ENCODE peak calls at places on chromosomes 6 and 20, in six cellular contexts. O is stimulated activated CD4-positive, alpha-beta T cell treated with anti-CD3 and anti-CD28 coated beads, Interleukin-1b, Interleukin-23, amount 100 ng/mL, for 1 hour; I is skeletal muscle cell; W is iPS-NIHi11; S is NCI-H2081; V is GOT3. E is an unnamed sample.

GRCh38 chr6:76448109-76448508 is 375.6 kb upstream of the IMPG1 start:
- DNase-seq in V (no peak), I (no peak), S (no peak), W (no peak), O (no peak), E (no peak)

GRCh38 chr20:11569163-11569562 is 348.5 kb upstream of the BTBD3 start:
- DNase-seq in W (peak; percentile 44), V (no peak), S (peak; percentile 21), I (no peak), O (no peak), E (no peak)

GRCh38 chr20:36504295-36504694 is 37.0 kb upstream of the MYL9 start:
- DNase-seq in I (no peak), O (no peak), W (no peak), S (no peak), V (no peak), E (no peak)

GRCh38 chr6:95496769-95497426 is 80.4 kb upstream of the MANEA start:
- DNase-seq in I (no peak), S (no peak), W (no peak), O (no peak), V (no peak), E (no peak)

GRCh38 chr20:34952676-34953075 is 2.9 kb downstream of the GSS start:
- DNase-seq in V (no peak), S (no peak), O (no peak), W (no peak), I (no peak), E (no peak)

GRCh38 chr20:33015700-33016580 is 8.4 kb downstream of the BPIFB2 start:
- DNase-seq in O (no peak), W (no peak), S (no peak), I (no peak), V (no peak), E (no peak)

GRCh38 chr6:147961473-147962141 is 381.0 kb upstream of the SASH1 start:
- DNase-seq in S (no peak), V (no peak), W (no peak), O (no peak), I (no peak), E (no peak)

GRCh38 chr20:63509088-63509564 is 10.2 kb upstream of the EEF1A2 start:
- DNase-seq in S (no peak), O (no peak), V (no peak), I (no peak), W (no peak), E (no peak)

GRCh38 chr20:3239026-3239866 is at the start of gene SLC4A11:
- DNase-seq in W (peak; percentile 92), O (no peak), V (no peak), I (no peak), S (peak; percentile 56), E (no peak)

GRCh38 chr6:25193147-25193864 is 85.9 kb upstream of the CARMIL1 start:
- DNase-seq in I (peak; percentile 94), O (no peak), S (no peak), W (peak; percentile 35), V (no peak), E (peak; percentile 85)

GRCh38 chr6:157235600-157236039 is 87.7 kb downstream of the TMEM242 start:
- DNase-seq in O (no peak), V (no peak), I (no peak), S (no peak), W (peak; percentile 84), E (no peak)

GRCh38 chr6:29694637-29695036 is 13.7 kb upstream of the ZFP57 start:
- DNase-seq in O (no peak), W (no peak), S (no peak), V (no peak), I (no peak), E (no peak)

GRCh38 chr6:6588064-6588923 is at the start of gene LY86:
- DNase-seq in O (no peak), I (no peak), W (no peak), S (no peak), V (no peak), E (no peak)

GRCh38 chr20:46850416-46850815 is 44.2 kb upstream of the EYA2 start:
- DNase-seq in I (no peak), V (no peak), S (no peak), W (no peak), O (no peak), E (no peak)

GRCh38 chr6:122372647-122373046 is 26.8 kb upstream of the HSF2 start:
- DNase-seq in O (no peak), W (no peak), S (peak; percentile 19), I (no peak), V (no peak), E (no peak)

GRCh38 chr20:19129976-19130612 is 82.3 kb upstream of the SLC24A3 start:
- DNase-seq in W (no peak), O (no peak), S (peak; percentile 45), I (no peak), V (no peak), E (no peak)

GRCh38 chr6:144265390-144265789 is 19.7 kb upstream of the UTRN start:
- DNase-seq in V (no peak), S (no peak), O (no peak), W (peak; percentile 78), I (peak; percentile 25), E (no peak)

GRCh38 chr6:144581807-144582537 is 296.8 kb downstream of the UTRN start:
- DNase-seq in I (no peak), O (no peak), V (no peak), W (peak; percentile 37), S (peak; percentile 65), E (no peak)

GRCh38 chr6:41657131-41658094 is 19.1 kb downstream of the MDFI start:
- DNase-seq in O (no peak), V (no peak), W (no peak), S (no peak), I (no peak), E (no peak)

GRCh38 chr6:109580519-109580918 is 97.5 kb upstream of the ZBTB24 start:
- DNase-seq in O (no peak), W (peak; percentile 24), I (peak; percentile 12), V (no peak), S (no peak), E (no peak)

GRCh38 chr6:35142578-35142977 is 1.4 kb upstream of the TCP11 start:
- DNase-seq in S (no peak), O (no peak), I (no peak), V (no peak), W (no peak), E (no peak)

GRCh38 chr6:140602431-140602836 is 1228.0 kb upstream of the CITED2 start:
- DNase-seq in I (no peak), V (no peak), S (no peak), W (no peak), O (no peak), E (no peak)

GRCh38 chr6:111250743-111251406 is 163.6 kb downstream of the SLC16A10 start:
- DNase-seq in V (no peak), O (no peak), W (no peak), S (no peak), I (no peak), E (no peak)

GRCh38 chr20:32463642-32464400 is 105.7 kb downstream of the ASXL1 start:
- DNase-seq in W (peak; percentile 46), O (no peak), S (no peak), I (no peak), V (no peak), E (no peak)

GRCh38 chr6:160442151-160442550 is 94.0 kb downstream of the SLC22A3 start:
- DNase-seq in V (no peak), I (no peak), W (no peak), S (no peak), O (no peak), E (no peak)

GRCh38 chr20:19851863-19852262 is 93.8 kb downstream of the RIN2 start:
- DNase-seq in O (no peak), I (no peak), V (no peak), W (no peak), S (no peak), E (no peak)

GRCh38 chr6:165889636-165890403 is 226.8 kb upstream of the PDE10A start:
- DNase-seq in O (no peak), V (no peak), S (no peak), W (peak; percentile 67), I (no peak), E (no peak)

GRCh38 chr20:43949741-43950618 is 35.3 kb downstream of the TOX2 start:
- DNase-seq in W (no peak), I (no peak), O (peak; percentile 50), V (no peak), S (no peak), E (no peak)

GRCh38 chr20:64109390-64109747 is 2.0 kb upstream of the NPBWR2 start:
- DNase-seq in I (no peak), W (no peak), O (no peak), S (no peak), V (no peak), E (no peak)

GRCh38 chr20:63697357-63697867 is 960 bp downstream of the TNFRSF6B start:
- DNase-seq in V (no peak), W (peak; percentile 50), S (no peak), O (no peak), I (no peak), E (no peak)

GRCh38 chr6:135521431-135521830 is 23.9 kb upstream of the AHI1 start:
- DNase-seq in O (no peak), W (no peak), S (no peak), I (no peak), V (no peak), E (no peak)

GRCh38 chr6:75268121-75268987 is 16.2 kb downstream of the TMEM30A start:
- DNase-seq in O (no peak), S (no peak), I (no peak), V (no peak), W (peak; percentile 33), E (no peak)